ENCODE peak calls at places on chromosomes 5 and 9, in ten cellular contexts. One of them, this sample, is unnamed.

GRCh38 chr5:137016783-137017324 is 482.3 kb downstream of the SPOCK1 start:
- DNase-seq in NB4: peak
- DNase-seq in dermis blood vessel endothelial cell: no peak
- DNase-seq in NCI-H524: no peak
- DNase-seq in stimulated activated CD8-positive, alpha-beta memory T cell treated with anti-CD3 and anti-CD28 coated beads, Interleukin-4, amount 100 ng/mL, for 1 hour: no peak
- DNase-seq in GM23248: no peak
- DNase-seq in cardiac muscle cell: no peak
- DNase-seq in posterior cingulate gyrus: no peak
- DNase-seq in pulmonary artery endothelial cell: no peak
- DNase-seq in NCI-H1048: no peak
- DNase-seq in this sample: no peak

GRCh38 chr9:113620016-113620376 is 156.5 kb downstream of the RGS3 start:
- DNase-seq in NB4: no peak
- DNase-seq in cardiac muscle cell: no peak
- DNase-seq in stimulated activated CD8-positive, alpha-beta memory T cell treated with anti-CD3 and anti-CD28 coated beads, Interleukin-4, amount 100 ng/mL, for 1 hour: no peak
- DNase-seq in NCI-H1048: no peak
- DNase-seq in pulmonary artery endothelial cell: no peak
- DNase-seq in posterior cingulate gyrus: no peak
- DNase-seq in dermis blood vessel endothelial cell: no peak
- DNase-seq in GM23248: no peak
- DNase-seq in NCI-H524: no peak
- DNase-seq in this sample: no peak

GRCh38 chr9:19976226-19976625 is 187.4 kb upstream of the SLC24A2 start:
- DNase-seq in NB4: peak
- DNase-seq in pulmonary artery endothelial cell: peak
- DNase-seq in posterior cingulate gyrus: no peak
- DNase-seq in NCI-H524: no peak
- DNase-seq in NCI-H1048: no peak
- DNase-seq in cardiac muscle cell: no peak
- DNase-seq in GM23248: no peak
- DNase-seq in stimulated activated CD8-positive, alpha-beta memory T cell treated with anti-CD3 and anti-CD28 coated beads, Interleukin-4, amount 100 ng/mL, for 1 hour: no peak
- DNase-seq in dermis blood vessel endothelial cell: peak
- DNase-seq in this sample: no peak

GRCh38 chr5:167513383-167513782 is 778.1 kb upstream of the WWC1 start:
- DNase-seq in pulmonary artery endothelial cell: no peak
- DNase-seq in NCI-H524: peak
- DNase-seq in stimulated activated CD8-positive, alpha-beta memory T cell treated with anti-CD3 and anti-CD28 coated beads, Interleukin-4, amount 100 ng/mL, for 1 hour: no peak
- DNase-seq in posterior cingulate gyrus: no peak
- DNase-seq in NCI-H1048: no peak
- DNase-seq in NB4: no peak
- DNase-seq in GM23248: no peak
- DNase-seq in cardiac muscle cell: no peak
- DNase-seq in dermis blood vessel endothelial cell: no peak
- DNase-seq in this sample: no peak

GRCh38 chr5:126416266-126416925 is 6.8 kb upstream of the GRAMD2B start:
- DNase-seq in posterior cingulate gyrus: peak
- DNase-seq in stimulated activated CD8-positive, alpha-beta memory T cell treated with anti-CD3 and anti-CD28 coated beads, Interleukin-4, amount 100 ng/mL, for 1 hour: no peak
- DNase-seq in dermis blood vessel endothelial cell: no peak
- DNase-seq in pulmonary artery endothelial cell: no peak
- DNase-seq in NCI-H1048: no peak
- DNase-seq in GM23248: no peak
- DNase-seq in NCI-H524: no peak
- DNase-seq in NB4: no peak
- DNase-seq in cardiac muscle cell: no peak
- DNase-seq in this sample: no peak

GRCh38 chr5:93789173-93790070 is 48.0 kb upstream of the POU5F2 start:
- DNase-seq in GM23248: peak
- DNase-seq in stimulated activated CD8-positive, alpha-beta memory T cell treated with anti-CD3 and anti-CD28 coated beads, Interleukin-4, amount 100 ng/mL, for 1 hour: no peak
- DNase-seq in pulmonary artery endothelial cell: no peak
- DNase-seq in dermis blood vessel endothelial cell: peak
- DNase-seq in posterior cingulate gyrus: no peak
- DNase-seq in NCI-H524: no peak
- DNase-seq in cardiac muscle cell: peak
- DNase-seq in NCI-H1048: no peak
- DNase-seq in NB4: no peak
- DNase-seq in this sample: no peak

GRCh38 chr9:90830977-90831376 is 29.4 kb downstream of the SYK start:
- DNase-seq in NCI-H524: peak
- DNase-seq in NCI-H1048: no peak
- DNase-seq in dermis blood vessel endothelial cell: no peak
- DNase-seq in stimulated activated CD8-positive, alpha-beta memory T cell treated with anti-CD3 and anti-CD28 coated beads, Interleukin-4, amount 100 ng/mL, for 1 hour: no peak
- DNase-seq in NB4: no peak
- DNase-seq in cardiac muscle cell: no peak
- DNase-seq in posterior cingulate gyrus: no peak
- DNase-seq in pulmonary artery endothelial cell: no peak
- DNase-seq in GM23248: no peak
- DNase-seq in this sample: no peak

GRCh38 chr9:130579738-130580463 is 524 bp downstream of the FUBP3 start:
- DNase-seq in NB4: peak
- DNase-seq in posterior cingulate gyrus: no peak
- DNase-seq in cardiac muscle cell: no peak
- DNase-seq in NCI-H1048: no peak
- DNase-seq in NCI-H524: no peak
- DNase-seq in GM23248: peak
- DNase-seq in stimulated activated CD8-positive, alpha-beta memory T cell treated with anti-CD3 and anti-CD28 coated beads, Interleukin-4, amount 100 ng/mL, for 1 hour: peak
- DNase-seq in dermis blood vessel endothelial cell: peak
- DNase-seq in pulmonary artery endothelial cell: no peak
- DNase-seq in this sample: no peak

GRCh38 chr5:102481044-102481715 is 17.6 kb downstream of the SLCO6A1 start:
- DNase-seq in stimulated activated CD8-positive, alpha-beta memory T cell treated with anti-CD3 and anti-CD28 coated beads, Interleukin-4, amount 100 ng/mL, for 1 hour: no peak
- DNase-seq in NB4: no peak
- DNase-seq in GM23248: peak
- DNase-seq in cardiac muscle cell: peak
- DNase-seq in pulmonary artery endothelial cell: no peak
- DNase-seq in NCI-H1048: no peak
- DNase-seq in NCI-H524: peak
- DNase-seq in posterior cingulate gyrus: no peak
- DNase-seq in dermis blood vessel endothelial cell: no peak
- DNase-seq in this sample: no peak

GRCh38 chr9:81431662-81432061 is 257.7 kb downstream of the TLE1 start:
- DNase-seq in stimulated activated CD8-positive, alpha-beta memory T cell treated with anti-CD3 and anti-CD28 coated beads, Interleukin-4, amount 100 ng/mL, for 1 hour: no peak
- DNase-seq in pulmonary artery endothelial cell: no peak
- DNase-seq in GM23248: peak
- DNase-seq in NCI-H524: no peak
- DNase-seq in cardiac muscle cell: no peak
- DNase-seq in NCI-H1048: no peak
- DNase-seq in NB4: no peak
- DNase-seq in dermis blood vessel endothelial cell: peak
- DNase-seq in posterior cingulate gyrus: no peak
- DNase-seq in this sample: no peak

This sample was measured in pancreas.